ENCODE peak calls at places on chromosomes 13 and 19, in seven cellular contexts. A is K562, J is H1, O is SK-N-SH, U is HepG2, C is GM12891, F is GM12878. B is an unnamed sample.

GRCh38 chr13:94479559-94480095 is at the start of gene DCT:
- DNase-seq in A (no peak), J (no peak), O (no peak), U (no peak), C (no peak), F (no peak), B (no peak)

GRCh38 chr13:40401911-40402776 is 264.3 kb downstream of the FOXO1 start:
- DNase-seq in A (peak; percentile 49), J (no peak), O (no peak), U (peak; percentile 88), C (no peak), F (peak; percentile 74), B (no peak)

GRCh38 chr19:11286312-11286974 is 9.5 kb upstream of the TSPAN16 start:
- DNase-seq in A (no peak), J (no peak), O (no peak), U (no peak), C (no peak), F (no peak), B (no peak)

GRCh38 chr13:34335662-34336007 is 517.7 kb downstream of the RFC3 start:
- DNase-seq in A (no peak), J (no peak), O (no peak), U (no peak), C (no peak), F (no peak), B (no peak)

GRCh38 chr13:25213716-25214115 is 41.6 kb upstream of the AMER2 start:
- DNase-seq in A (no peak), J (no peak), O (no peak), U (no peak), C (no peak), F (no peak), B (no peak)

GRCh38 chr13:85093808-85094207 is 705.4 kb downstream of the SLITRK6 start:
- DNase-seq in A (no peak), J (no peak), O (no peak), U (no peak), C (no peak), F (no peak), B (no peak)

GRCh38 chr13:103605546-103606326 is 539.5 kb upstream of the SLC10A2 start:
- DNase-seq in A (no peak), J (no peak), O (no peak), U (no peak), C (no peak), F (no peak), B (no peak)

GRCh38 chr19:52336117-52336811 is at the start of gene ZNF610:
- DNase-seq in A (no peak), J (peak; percentile 68), O (peak; percentile 93), U (peak; percentile 59), C (peak; percentile 71), F (peak; percentile 34), B (peak; percentile 50)

GRCh38 chr13:24680258-24680920 is at the start of gene ATP12A:
- DNase-seq in A (no peak), J (no peak), O (peak; percentile 59), U (no peak), C (peak; percentile 46), F (no peak), B (peak; percentile 50)

GRCh38 chr13:94009696-94010095 is 469.8 kb downstream of the DCT start:
- DNase-seq in A (no peak), J (no peak), O (no peak), U (no peak), C (no peak), F (no peak), B (no peak)

GRCh38 chr19:6963937-6964336 is 57.3 kb downstream of the MBD3L2B start:
- DNase-seq in A (peak; percentile 26), J (no peak), O (no peak), U (no peak), C (no peak), F (no peak), B (no peak)

GRCh38 chr19:56622374-56622773 is 20.6 kb upstream of the SMIM17 start:
- DNase-seq in A (no peak), J (no peak), O (no peak), U (no peak), C (no peak), F (no peak), B (no peak)

GRCh38 chr19:7916137-7916907 is 1.7 kb downstream of the TGFBR3L start:
- DNase-seq in A (no peak), J (no peak), O (peak; percentile 68), U (no peak), C (no peak), F (no peak), B (no peak)

GRCh38 chr13:20424559-20424852 is 101.2 kb downstream of the CRYL1 start:
- DNase-seq in A (no peak), J (no peak), O (no peak), U (no peak), C (no peak), F (no peak), B (no peak)

GRCh38 chr19:39506598-39506943 is 7.8 kb downstream of the DLL3 start:
- DNase-seq in A (no peak), J (no peak), O (no peak), U (no peak), C (no peak), F (no peak), B (no peak)

GRCh38 chr19:11693505-11694499 is 44.9 kb downstream of the ZNF823 start:
- DNase-seq in A (no peak), J (peak; percentile 44), O (peak; percentile 64), U (peak; percentile 85), C (no peak), F (no peak), B (no peak)

GRCh38 chr19:11377756-11378155 is 3.3 kb downstream of the SWSAP1 start:
- DNase-seq in A (no peak), J (no peak), O (no peak), U (no peak), C (no peak), F (no peak), B (no peak)

GRCh38 chr13:97978661-97979450 is 25.4 kb downstream of the IPO5 start:
- DNase-seq in A (no peak), J (no peak), O (no peak), U (no peak), C (no peak), F (no peak), B (no peak)

GRCh38 chr13:60990032-60990733 is 425.5 kb downstream of the PCDH20 start:
- DNase-seq in A (no peak), J (peak; percentile 23), O (no peak), U (peak; percentile 12), C (no peak), F (no peak), B (no peak)

GRCh38 chr19:662207-662961 is 630 bp downstream of the RNF126 start:
- DNase-seq in A (peak; percentile 71), J (no peak), O (peak; percentile 74), U (peak; percentile 52), C (no peak), F (no peak), B (peak; percentile 70)

GRCh38 chr19:29119582-29119981 is 93.4 kb downstream of the UQCRFS1 start:
- DNase-seq in A (no peak), J (no peak), O (peak; percentile 17), U (no peak), C (no peak), F (no peak), B (no peak)

GRCh38 chr19:42201489-42202289 is 15.8 kb downstream of the DEDD2 start:
- DNase-seq in A (no peak), J (no peak), O (no peak), U (no peak), C (peak; percentile 72), F (peak; percentile 68), B (peak; percentile 80)

GRCh38 chr13:101455863-101456262 is 3.4 kb downstream of the ITGBL1 start:
- DNase-seq in A (no peak), J (no peak), O (no peak), U (no peak), C (no peak), F (no peak), B (no peak)

GRCh38 chr13:49022472-49023144 is 46.9 kb downstream of the FNDC3A start:
- DNase-seq in A (no peak), J (no peak), O (no peak), U (no peak), C (no peak), F (no peak), B (no peak)

GRCh38 chr19:55345818-55346724 is 6.4 kb downstream of the KMT5C start:
- DNase-seq in A (no peak), J (no peak), O (peak; percentile 51), U (no peak), C (no peak), F (no peak), B (no peak)

GRCh38 chr19:41746593-41747227 is 8.6 kb upstream of the CEACAM6 start:
- DNase-seq in A (peak; percentile 36), J (no peak), O (peak; percentile 40), U (peak; percentile 29), C (peak; percentile 35), F (no peak), B (no peak)

GRCh38 chr13:110323172-110323851 is 16.2 kb downstream of the COL4A2 start:
- DNase-seq in A (no peak), J (no peak), O (no peak), U (no peak), C (no peak), F (no peak), B (no peak)

GRCh38 chr19:9171393-9171991 is 7.3 kb upstream of the OR7D2 start:
- DNase-seq in A (no peak), J (no peak), O (no peak), U (no peak), C (no peak), F (no peak), B (no peak)

GRCh38 chr13:98144501-98145350 is 1.8 kb downstream of the FARP1 start:
- DNase-seq in A (no peak), J (no peak), O (peak; percentile 34), U (peak; percentile 86), C (no peak), F (no peak), B (no peak)

GRCh38 chr13:44759723-44760360 is 183.7 kb upstream of the TSC22D1 start:
- DNase-seq in A (no peak), J (no peak), O (no peak), U (peak; percentile 21), C (no peak), F (no peak), B (no peak)

GRCh38 chr13:100209857-100210580 is 121.1 kb downstream of the PCCA start:
- DNase-seq in A (no peak), J (no peak), O (no peak), U (no peak), C (no peak), F (no peak), B (no peak)
- TF ChIP-seq TAF1 in A (no peak), J (no peak), O (no peak), U (no peak), C (no peak), F (no peak), B (no peak)

GRCh38 chr19:2476451-2477140 is 669 bp downstream of the GADD45B start:
- DNase-seq in A (peak; percentile 41), J (no peak), O (peak; percentile 66), U (no peak), C (no peak), F (no peak), B (no peak)
- TF ChIP-seq POLR2AphosphoS5 in A (no peak), J (no peak), O (no peak), U (no peak), C (peak; percentile 24), F (peak; percentile 78), B (peak; percentile 62)

GRCh38 chr13:43113603-43114002 is 90.2 kb downstream of the DNAJC15 start:
- DNase-seq in A (no peak), J (no peak), O (no peak), U (peak; percentile 25), C (no peak), F (no peak), B (no peak)
- TF ChIP-seq TAF1 in A (no peak), J (no peak), O (no peak), U (no peak), C (no peak), F (no peak), B (no peak)

GRCh38 chr19:53867225-53868090 is at the start of gene MYADM:
- DNase-seq in A (peak; percentile 98), J (peak; percentile 96), O (peak; percentile 97), U (peak; percentile 98), C (peak; percentile 17), F (peak; percentile 21), B (peak; percentile 77)
- TF ChIP-seq POLR2AphosphoS5 in A (peak; percentile 72), J (peak; percentile 68), O (peak; percentile 57), U (peak; percentile 77), C (no peak), F (no peak), B (no peak)